ENCODE peak calls at places on chromosomes 13 and 19, in six cellular contexts. One of them, this sample, is unnamed.

GRCh38 chr13:22866221-22866620 is 314.6 kb upstream of the SGCG start:
- DNase-seq in stimulated activated CD8-positive, alpha-beta memory T cell treated with anti-CD3 and anti-CD28 coated beads, Interleukin-4, amount 100 ng/mL, for 4 hours: no peak
- DNase-seq in breast epithelium: no peak
- DNase-seq in stimulated activated CD4-positive, alpha-beta T cell treated with anti-CD3 and anti-CD28 coated beads, Interleukin-4, amount 100 ng/mL, for 1 hour: no peak
- DNase-seq in astrocyte of the cerebellum: no peak
- DNase-seq in activated naive CD4-positive, alpha-beta T cell treated with anti-CD3 and anti-CD28 coated beads, Interleukin-2, amount 50 U/mL, for 72 hours: no peak
- DNase-seq in this sample: no peak

GRCh38 chr13:26017196-26017921 is 34.5 kb downstream of the SHISA2 start:
- DNase-seq in stimulated activated CD4-positive, alpha-beta T cell treated with anti-CD3 and anti-CD28 coated beads, Interleukin-4, amount 100 ng/mL, for 1 hour: no peak
- DNase-seq in breast epithelium: no peak
- DNase-seq in stimulated activated CD8-positive, alpha-beta memory T cell treated with anti-CD3 and anti-CD28 coated beads, Interleukin-4, amount 100 ng/mL, for 4 hours: no peak
- DNase-seq in activated naive CD4-positive, alpha-beta T cell treated with anti-CD3 and anti-CD28 coated beads, Interleukin-2, amount 50 U/mL, for 72 hours: no peak
- DNase-seq in astrocyte of the cerebellum: peak; percentile 72
- DNase-seq in this sample: peak; percentile 55

GRCh38 chr13:43077906-43078305 is 54.5 kb downstream of the DNAJC15 start:
- DNase-seq in stimulated activated CD8-positive, alpha-beta memory T cell treated with anti-CD3 and anti-CD28 coated beads, Interleukin-4, amount 100 ng/mL, for 4 hours: no peak
- DNase-seq in breast epithelium: no peak
- DNase-seq in stimulated activated CD4-positive, alpha-beta T cell treated with anti-CD3 and anti-CD28 coated beads, Interleukin-4, amount 100 ng/mL, for 1 hour: no peak
- DNase-seq in astrocyte of the cerebellum: no peak
- DNase-seq in activated naive CD4-positive, alpha-beta T cell treated with anti-CD3 and anti-CD28 coated beads, Interleukin-2, amount 50 U/mL, for 72 hours: no peak
- DNase-seq in this sample: no peak

GRCh38 chr13:30580852-30581502 is 36.7 kb upstream of the USPL1 start:
- DNase-seq in activated naive CD4-positive, alpha-beta T cell treated with anti-CD3 and anti-CD28 coated beads, Interleukin-2, amount 50 U/mL, for 72 hours: no peak
- DNase-seq in breast epithelium: no peak
- DNase-seq in astrocyte of the cerebellum: no peak
- DNase-seq in stimulated activated CD8-positive, alpha-beta memory T cell treated with anti-CD3 and anti-CD28 coated beads, Interleukin-4, amount 100 ng/mL, for 4 hours: no peak
- DNase-seq in stimulated activated CD4-positive, alpha-beta T cell treated with anti-CD3 and anti-CD28 coated beads, Interleukin-4, amount 100 ng/mL, for 1 hour: no peak
- DNase-seq in this sample: no peak

GRCh38 chr13:98109226-98109625 is 33.7 kb upstream of the FARP1 start:
- DNase-seq in stimulated activated CD8-positive, alpha-beta memory T cell treated with anti-CD3 and anti-CD28 coated beads, Interleukin-4, amount 100 ng/mL, for 4 hours: no peak
- DNase-seq in astrocyte of the cerebellum: no peak
- DNase-seq in breast epithelium: no peak
- DNase-seq in activated naive CD4-positive, alpha-beta T cell treated with anti-CD3 and anti-CD28 coated beads, Interleukin-2, amount 50 U/mL, for 72 hours: no peak
- DNase-seq in stimulated activated CD4-positive, alpha-beta T cell treated with anti-CD3 and anti-CD28 coated beads, Interleukin-4, amount 100 ng/mL, for 1 hour: no peak
- DNase-seq in this sample: no peak

GRCh38 chr13:113729329-113730019 is 29.6 kb upstream of the TMEM255B start:
- DNase-seq in astrocyte of the cerebellum: no peak
- DNase-seq in stimulated activated CD4-positive, alpha-beta T cell treated with anti-CD3 and anti-CD28 coated beads, Interleukin-4, amount 100 ng/mL, for 1 hour: no peak
- DNase-seq in breast epithelium: no peak
- DNase-seq in activated naive CD4-positive, alpha-beta T cell treated with anti-CD3 and anti-CD28 coated beads, Interleukin-2, amount 50 U/mL, for 72 hours: no peak
- DNase-seq in stimulated activated CD8-positive, alpha-beta memory T cell treated with anti-CD3 and anti-CD28 coated beads, Interleukin-4, amount 100 ng/mL, for 4 hours: no peak
- DNase-seq in this sample: no peak

GRCh38 chr19:55673889-55674288 is 1.1 kb upstream of the EPN1 start:
- DNase-seq in breast epithelium: no peak
- DNase-seq in stimulated activated CD8-positive, alpha-beta memory T cell treated with anti-CD3 and anti-CD28 coated beads, Interleukin-4, amount 100 ng/mL, for 4 hours: no peak
- DNase-seq in activated naive CD4-positive, alpha-beta T cell treated with anti-CD3 and anti-CD28 coated beads, Interleukin-2, amount 50 U/mL, for 72 hours: no peak
- DNase-seq in astrocyte of the cerebellum: no peak
- DNase-seq in stimulated activated CD4-positive, alpha-beta T cell treated with anti-CD3 and anti-CD28 coated beads, Interleukin-4, amount 100 ng/mL, for 1 hour: no peak
- DNase-seq in this sample: no peak

GRCh38 chr13:97892717-97893116 is 60.8 kb upstream of the IPO5 start:
- DNase-seq in astrocyte of the cerebellum: no peak
- DNase-seq in stimulated activated CD4-positive, alpha-beta T cell treated with anti-CD3 and anti-CD28 coated beads, Interleukin-4, amount 100 ng/mL, for 1 hour: no peak
- DNase-seq in activated naive CD4-positive, alpha-beta T cell treated with anti-CD3 and anti-CD28 coated beads, Interleukin-2, amount 50 U/mL, for 72 hours: no peak
- DNase-seq in stimulated activated CD8-positive, alpha-beta memory T cell treated with anti-CD3 and anti-CD28 coated beads, Interleukin-4, amount 100 ng/mL, for 4 hours: no peak
- DNase-seq in breast epithelium: no peak
- DNase-seq in this sample: no peak

GRCh38 chr19:7605490-7606222 is 10.0 kb downstream of the CAMSAP3 start:
- DNase-seq in activated naive CD4-positive, alpha-beta T cell treated with anti-CD3 and anti-CD28 coated beads, Interleukin-2, amount 50 U/mL, for 72 hours: peak; percentile 54
- DNase-seq in breast epithelium: no peak
- DNase-seq in stimulated activated CD4-positive, alpha-beta T cell treated with anti-CD3 and anti-CD28 coated beads, Interleukin-4, amount 100 ng/mL, for 1 hour: no peak
- DNase-seq in stimulated activated CD8-positive, alpha-beta memory T cell treated with anti-CD3 and anti-CD28 coated beads, Interleukin-4, amount 100 ng/mL, for 4 hours: no peak
- DNase-seq in astrocyte of the cerebellum: no peak
- DNase-seq in this sample: no peak

GRCh38 chr13:46173656-46174055 is 8.3 kb downstream of the LCP1 start:
- DNase-seq in activated naive CD4-positive, alpha-beta T cell treated with anti-CD3 and anti-CD28 coated beads, Interleukin-2, amount 50 U/mL, for 72 hours: no peak
- DNase-seq in stimulated activated CD8-positive, alpha-beta memory T cell treated with anti-CD3 and anti-CD28 coated beads, Interleukin-4, amount 100 ng/mL, for 4 hours: no peak
- DNase-seq in breast epithelium: no peak
- DNase-seq in astrocyte of the cerebellum: no peak
- DNase-seq in stimulated activated CD4-positive, alpha-beta T cell treated with anti-CD3 and anti-CD28 coated beads, Interleukin-4, amount 100 ng/mL, for 1 hour: no peak
- DNase-seq in this sample: no peak

GRCh38 chr13:102311901-102312300 is 89.9 kb downstream of the FGF14 start:
- DNase-seq in breast epithelium: no peak
- DNase-seq in activated naive CD4-positive, alpha-beta T cell treated with anti-CD3 and anti-CD28 coated beads, Interleukin-2, amount 50 U/mL, for 72 hours: no peak
- DNase-seq in stimulated activated CD8-positive, alpha-beta memory T cell treated with anti-CD3 and anti-CD28 coated beads, Interleukin-4, amount 100 ng/mL, for 4 hours: no peak
- DNase-seq in astrocyte of the cerebellum: no peak
- DNase-seq in stimulated activated CD4-positive, alpha-beta T cell treated with anti-CD3 and anti-CD28 coated beads, Interleukin-4, amount 100 ng/mL, for 1 hour: no peak
- DNase-seq in this sample: no peak

GRCh38 chr13:113229791-113230190 is 20.4 kb downstream of the CUL4A start:
- DNase-seq in astrocyte of the cerebellum: no peak
- DNase-seq in breast epithelium: no peak
- DNase-seq in activated naive CD4-positive, alpha-beta T cell treated with anti-CD3 and anti-CD28 coated beads, Interleukin-2, amount 50 U/mL, for 72 hours: no peak
- DNase-seq in stimulated activated CD8-positive, alpha-beta memory T cell treated with anti-CD3 and anti-CD28 coated beads, Interleukin-4, amount 100 ng/mL, for 4 hours: no peak
- DNase-seq in stimulated activated CD4-positive, alpha-beta T cell treated with anti-CD3 and anti-CD28 coated beads, Interleukin-4, amount 100 ng/mL, for 1 hour: no peak
- DNase-seq in this sample: no peak

GRCh38 chr13:44270153-44270552 is 103.5 kb upstream of the SERP2 start:
- DNase-seq in astrocyte of the cerebellum: no peak
- DNase-seq in stimulated activated CD8-positive, alpha-beta memory T cell treated with anti-CD3 and anti-CD28 coated beads, Interleukin-4, amount 100 ng/mL, for 4 hours: no peak
- DNase-seq in stimulated activated CD4-positive, alpha-beta T cell treated with anti-CD3 and anti-CD28 coated beads, Interleukin-4, amount 100 ng/mL, for 1 hour: no peak
- DNase-seq in activated naive CD4-positive, alpha-beta T cell treated with anti-CD3 and anti-CD28 coated beads, Interleukin-2, amount 50 U/mL, for 72 hours: no peak
- DNase-seq in breast epithelium: no peak
- DNase-seq in this sample: no peak

GRCh38 chr19:3179739-3180293 is 1.2 kb downstream of the S1PR4 start:
- DNase-seq in stimulated activated CD4-positive, alpha-beta T cell treated with anti-CD3 and anti-CD28 coated beads, Interleukin-4, amount 100 ng/mL, for 1 hour: peak; percentile 58
- DNase-seq in activated naive CD4-positive, alpha-beta T cell treated with anti-CD3 and anti-CD28 coated beads, Interleukin-2, amount 50 U/mL, for 72 hours: peak; percentile 49
- DNase-seq in astrocyte of the cerebellum: no peak
- DNase-seq in stimulated activated CD8-positive, alpha-beta memory T cell treated with anti-CD3 and anti-CD28 coated beads, Interleukin-4, amount 100 ng/mL, for 4 hours: no peak
- DNase-seq in breast epithelium: no peak
- DNase-seq in this sample: no peak

GRCh38 chr13:51767100-51767499 is 36.9 kb downstream of the DHRS12 start:
- DNase-seq in astrocyte of the cerebellum: no peak
- DNase-seq in breast epithelium: no peak
- DNase-seq in stimulated activated CD4-positive, alpha-beta T cell treated with anti-CD3 and anti-CD28 coated beads, Interleukin-4, amount 100 ng/mL, for 1 hour: no peak
- DNase-seq in activated naive CD4-positive, alpha-beta T cell treated with anti-CD3 and anti-CD28 coated beads, Interleukin-2, amount 50 U/mL, for 72 hours: no peak
- DNase-seq in stimulated activated CD8-positive, alpha-beta memory T cell treated with anti-CD3 and anti-CD28 coated beads, Interleukin-4, amount 100 ng/mL, for 4 hours: no peak
- DNase-seq in this sample: no peak

GRCh38 chr19:18663940-18664530 is 19.4 kb upstream of the CRTC1 start:
- DNase-seq in stimulated activated CD4-positive, alpha-beta T cell treated with anti-CD3 and anti-CD28 coated beads, Interleukin-4, amount 100 ng/mL, for 1 hour: no peak
- DNase-seq in activated naive CD4-positive, alpha-beta T cell treated with anti-CD3 and anti-CD28 coated beads, Interleukin-2, amount 50 U/mL, for 72 hours: no peak
- DNase-seq in stimulated activated CD8-positive, alpha-beta memory T cell treated with anti-CD3 and anti-CD28 coated beads, Interleukin-4, amount 100 ng/mL, for 4 hours: no peak
- DNase-seq in astrocyte of the cerebellum: no peak
- DNase-seq in breast epithelium: no peak
- DNase-seq in this sample: no peak

GRCh38 chr19:3007975-3008374 is 21.1 kb downstream of the TLE2 start:
- DNase-seq in stimulated activated CD4-positive, alpha-beta T cell treated with anti-CD3 and anti-CD28 coated beads, Interleukin-4, amount 100 ng/mL, for 1 hour: no peak
- DNase-seq in astrocyte of the cerebellum: no peak
- DNase-seq in breast epithelium: no peak
- DNase-seq in activated naive CD4-positive, alpha-beta T cell treated with anti-CD3 and anti-CD28 coated beads, Interleukin-2, amount 50 U/mL, for 72 hours: no peak
- DNase-seq in stimulated activated CD8-positive, alpha-beta memory T cell treated with anti-CD3 and anti-CD28 coated beads, Interleukin-4, amount 100 ng/mL, for 4 hours: no peak
- DNase-seq in this sample: no peak

GRCh38 chr13:113794764-113795173 is 35.7 kb downstream of the TMEM255B start:
- DNase-seq in stimulated activated CD4-positive, alpha-beta T cell treated with anti-CD3 and anti-CD28 coated beads, Interleukin-4, amount 100 ng/mL, for 1 hour: no peak
- DNase-seq in breast epithelium: no peak
- DNase-seq in activated naive CD4-positive, alpha-beta T cell treated with anti-CD3 and anti-CD28 coated beads, Interleukin-2, amount 50 U/mL, for 72 hours: no peak
- DNase-seq in stimulated activated CD8-positive, alpha-beta memory T cell treated with anti-CD3 and anti-CD28 coated beads, Interleukin-4, amount 100 ng/mL, for 4 hours: no peak
- DNase-seq in astrocyte of the cerebellum: no peak
- DNase-seq in this sample: no peak

GRCh38 chr19:6064016-6064702 is 46.1 kb downstream of the RFX2 start:
- DNase-seq in activated naive CD4-positive, alpha-beta T cell treated with anti-CD3 and anti-CD28 coated beads, Interleukin-2, amount 50 U/mL, for 72 hours: no peak
- DNase-seq in astrocyte of the cerebellum: no peak
- DNase-seq in stimulated activated CD8-positive, alpha-beta memory T cell treated with anti-CD3 and anti-CD28 coated beads, Interleukin-4, amount 100 ng/mL, for 4 hours: no peak
- DNase-seq in breast epithelium: no peak
- DNase-seq in stimulated activated CD4-positive, alpha-beta T cell treated with anti-CD3 and anti-CD28 coated beads, Interleukin-4, amount 100 ng/mL, for 1 hour: no peak
- DNase-seq in this sample: no peak

GRCh38 chr13:26254583-26255102 is 714 bp downstream of the CDK8 start:
- DNase-seq in astrocyte of the cerebellum: no peak
- DNase-seq in stimulated activated CD4-positive, alpha-beta T cell treated with anti-CD3 and anti-CD28 coated beads, Interleukin-4, amount 100 ng/mL, for 1 hour: peak; percentile 35
- DNase-seq in activated naive CD4-positive, alpha-beta T cell treated with anti-CD3 and anti-CD28 coated beads, Interleukin-2, amount 50 U/mL, for 72 hours: peak; percentile 50
- DNase-seq in stimulated activated CD8-positive, alpha-beta memory T cell treated with anti-CD3 and anti-CD28 coated beads, Interleukin-4, amount 100 ng/mL, for 4 hours: peak; percentile 13
- DNase-seq in breast epithelium: peak; percentile 20
- DNase-seq in this sample: no peak

GRCh38 chr19:6020166-6020967 is 42.4 kb upstream of the RANBP3 start:
- DNase-seq in stimulated activated CD8-positive, alpha-beta memory T cell treated with anti-CD3 and anti-CD28 coated beads, Interleukin-4, amount 100 ng/mL, for 4 hours: no peak
- DNase-seq in astrocyte of the cerebellum: no peak
- DNase-seq in stimulated activated CD4-positive, alpha-beta T cell treated with anti-CD3 and anti-CD28 coated beads, Interleukin-4, amount 100 ng/mL, for 1 hour: no peak
- DNase-seq in activated naive CD4-positive, alpha-beta T cell treated with anti-CD3 and anti-CD28 coated beads, Interleukin-2, amount 50 U/mL, for 72 hours: no peak
- DNase-seq in breast epithelium: no peak
- DNase-seq in this sample: no peak

GRCh38 chr13:109945206-109945960 is 159.0 kb upstream of the IRS2 start:
- DNase-seq in stimulated activated CD4-positive, alpha-beta T cell treated with anti-CD3 and anti-CD28 coated beads, Interleukin-4, amount 100 ng/mL, for 1 hour: no peak
- DNase-seq in astrocyte of the cerebellum: peak; percentile 3
- DNase-seq in breast epithelium: no peak
- DNase-seq in activated naive CD4-positive, alpha-beta T cell treated with anti-CD3 and anti-CD28 coated beads, Interleukin-2, amount 50 U/mL, for 72 hours: no peak
- DNase-seq in stimulated activated CD8-positive, alpha-beta memory T cell treated with anti-CD3 and anti-CD28 coated beads, Interleukin-4, amount 100 ng/mL, for 4 hours: no peak
- DNase-seq in this sample: peak; percentile 82

GRCh38 chr13:106610511-106610910 is 42.6 kb upstream of the ARGLU1 start:
- DNase-seq in stimulated activated CD8-positive, alpha-beta memory T cell treated with anti-CD3 and anti-CD28 coated beads, Interleukin-4, amount 100 ng/mL, for 4 hours: no peak
- DNase-seq in astrocyte of the cerebellum: no peak
- DNase-seq in stimulated activated CD4-positive, alpha-beta T cell treated with anti-CD3 and anti-CD28 coated beads, Interleukin-4, amount 100 ng/mL, for 1 hour: no peak
- DNase-seq in breast epithelium: no peak
- DNase-seq in activated naive CD4-positive, alpha-beta T cell treated with anti-CD3 and anti-CD28 coated beads, Interleukin-2, amount 50 U/mL, for 72 hours: no peak
- DNase-seq in this sample: peak; percentile 37

GRCh38 chr13:88979465-88980180 is 1308.5 kb downstream of the SLITRK5 start:
- DNase-seq in activated naive CD4-positive, alpha-beta T cell treated with anti-CD3 and anti-CD28 coated beads, Interleukin-2, amount 50 U/mL, for 72 hours: no peak
- DNase-seq in astrocyte of the cerebellum: no peak
- DNase-seq in stimulated activated CD4-positive, alpha-beta T cell treated with anti-CD3 and anti-CD28 coated beads, Interleukin-4, amount 100 ng/mL, for 1 hour: no peak
- DNase-seq in stimulated activated CD8-positive, alpha-beta memory T cell treated with anti-CD3 and anti-CD28 coated beads, Interleukin-4, amount 100 ng/mL, for 4 hours: no peak
- DNase-seq in breast epithelium: no peak
- DNase-seq in this sample: peak; percentile 75

GRCh38 chr19:49940482-49940791 is 11.1 kb upstream of the NUP62 start:
- DNase-seq in breast epithelium: no peak
- DNase-seq in activated naive CD4-positive, alpha-beta T cell treated with anti-CD3 and anti-CD28 coated beads, Interleukin-2, amount 50 U/mL, for 72 hours: no peak
- DNase-seq in stimulated activated CD8-positive, alpha-beta memory T cell treated with anti-CD3 and anti-CD28 coated beads, Interleukin-4, amount 100 ng/mL, for 4 hours: no peak
- DNase-seq in astrocyte of the cerebellum: no peak
- DNase-seq in stimulated activated CD4-positive, alpha-beta T cell treated with anti-CD3 and anti-CD28 coated beads, Interleukin-4, amount 100 ng/mL, for 1 hour: no peak
- DNase-seq in this sample: no peak

GRCh38 chr19:1237754-1238372 is at the start of gene CBARP:
- DNase-seq in breast epithelium: no peak
- DNase-seq in stimulated activated CD4-positive, alpha-beta T cell treated with anti-CD3 and anti-CD28 coated beads, Interleukin-4, amount 100 ng/mL, for 1 hour: no peak
- DNase-seq in activated naive CD4-positive, alpha-beta T cell treated with anti-CD3 and anti-CD28 coated beads, Interleukin-2, amount 50 U/mL, for 72 hours: no peak
- DNase-seq in stimulated activated CD8-positive, alpha-beta memory T cell treated with anti-CD3 and anti-CD28 coated beads, Interleukin-4, amount 100 ng/mL, for 4 hours: no peak
- DNase-seq in astrocyte of the cerebellum: no peak
- DNase-seq in this sample: no peak

GRCh38 chr19:10009714-10010224 is 535 bp downstream of the COL5A3 start:
- DNase-seq in astrocyte of the cerebellum: no peak
- DNase-seq in activated naive CD4-positive, alpha-beta T cell treated with anti-CD3 and anti-CD28 coated beads, Interleukin-2, amount 50 U/mL, for 72 hours: no peak
- DNase-seq in stimulated activated CD4-positive, alpha-beta T cell treated with anti-CD3 and anti-CD28 coated beads, Interleukin-4, amount 100 ng/mL, for 1 hour: no peak
- DNase-seq in stimulated activated CD8-positive, alpha-beta memory T cell treated with anti-CD3 and anti-CD28 coated beads, Interleukin-4, amount 100 ng/mL, for 4 hours: no peak
- DNase-seq in breast epithelium: no peak
- DNase-seq in this sample: no peak

GRCh38 chr13:46964789-46965527 is 68.1 kb upstream of the HTR2A start:
- DNase-seq in stimulated activated CD4-positive, alpha-beta T cell treated with anti-CD3 and anti-CD28 coated beads, Interleukin-4, amount 100 ng/mL, for 1 hour: no peak
- DNase-seq in breast epithelium: no peak
- DNase-seq in stimulated activated CD8-positive, alpha-beta memory T cell treated with anti-CD3 and anti-CD28 coated beads, Interleukin-4, amount 100 ng/mL, for 4 hours: no peak
- DNase-seq in activated naive CD4-positive, alpha-beta T cell treated with anti-CD3 and anti-CD28 coated beads, Interleukin-2, amount 50 U/mL, for 72 hours: no peak
- DNase-seq in astrocyte of the cerebellum: peak; percentile 12
- DNase-seq in this sample: no peak

This sample was measured in skeletal muscle cell.